ENCODE peak calls at places on chromosomes 4 and X, in nine cellular contexts. D is activated CD8-positive, alpha-beta T cell treated with anti-CD3 and anti-CD28 coated beads, Interleukin-2, amount 10 ng/mL, durations not matched to agents 7 days and 5 days; U is mucosa of gallbladder; V is hippocampal formation; J is EL; M is PC-3; C is anterior cingulate cortex; L is substantia nigra; Z is Right ventricle myocardium inferior. G is an unnamed sample.

GRCh38 chrX:69136546-69137331 is 28.5 kb downstream of the PJA1 start:
- DNase-seq in D (no peak), U (no peak), V (peak), J (no peak), M (no peak), C (no peak), L (no peak), Z (no peak), G (no peak)

GRCh38 chr4:11700751-11701226 is 272.1 kb upstream of the HS3ST1 start:
- DNase-seq in D (no peak), U (no peak), V (no peak), J (no peak), M (peak), C (no peak), L (no peak), Z (no peak), G (no peak)

GRCh38 chr4:52853351-52853750 is 8.8 kb upstream of the RASL11B start:
- DNase-seq in D (no peak), U (no peak), V (no peak), J (peak), M (no peak), C (no peak), L (no peak), Z (no peak), G (no peak)

GRCh38 chrX:125407314-125407713 is 87.6 kb downstream of the TEX13C start:
- DNase-seq in D (no peak), U (no peak), V (no peak), J (no peak), M (peak), C (no peak), L (no peak), Z (no peak), G (no peak)

GRCh38 chr4:42965326-42965725 is 72.8 kb downstream of the GRXCR1 start:
- DNase-seq in D (no peak), U (no peak), V (no peak), J (no peak), M (peak), C (no peak), L (no peak), Z (no peak), G (peak)

GRCh38 chr4:139315221-139315675 is 13.0 kb upstream of the NDUFC1 start:
- DNase-seq in D (no peak), U (no peak), V (no peak), J (no peak), M (no peak), C (no peak), L (no peak), Z (no peak), G (peak)

GRCh38 chr4:43763029-43763610 is 685.5 kb downstream of the KCTD8 start:
- DNase-seq in D (no peak), U (no peak), V (no peak), J (no peak), M (no peak), C (no peak), L (no peak), Z (no peak), G (peak)

GRCh38 chr4:155552180-155552579 is 114.5 kb upstream of the GUCY1A1 start:
- DNase-seq in D (no peak), U (no peak), V (no peak), J (peak), M (peak), C (no peak), L (no peak), Z (no peak), G (no peak)

GRCh38 chr4:122968227-122968812 is 45.9 kb upstream of the NUDT6 start:
- DNase-seq in D (no peak), U (no peak), V (no peak), J (peak), M (peak), C (no peak), L (no peak), Z (no peak), G (no peak)

GRCh38 chr4:133624744-133625143 is 475.6 kb downstream of the PCDH10 start:
- DNase-seq in D (no peak), U (no peak), V (no peak), J (no peak), M (no peak), C (no peak), L (no peak), Z (no peak), G (no peak)

GRCh38 chr4:176525576-176525975 is 205.8 kb downstream of the SPCS3 start:
- DNase-seq in D (no peak), U (no peak), V (no peak), J (no peak), M (no peak), C (no peak), L (no peak), Z (no peak), G (no peak)

GRCh38 chr4:2958446-2958845 is 4.8 kb downstream of the NOP14 start:
- DNase-seq in D (no peak), U (no peak), V (no peak), J (peak), M (no peak), C (no peak), L (no peak), Z (no peak), G (no peak)

GRCh38 chr4:40189997-40190396 is 6.8 kb upstream of the RHOH start:
- DNase-seq in D (no peak), U (no peak), V (no peak), J (no peak), M (peak), C (no peak), L (no peak), Z (no peak), G (no peak)

GRCh38 chrX:68895339-68896250 is 66.8 kb downstream of the EFNB1 start:
- DNase-seq in D (no peak), U (peak), V (peak), J (peak), M (peak), C (no peak), L (peak), Z (no peak), G (peak)

GRCh38 chr4:87122252-87122651 is 98.2 kb downstream of the KLHL8 start:
- DNase-seq in D (no peak), U (no peak), V (no peak), J (no peak), M (no peak), C (no peak), L (no peak), Z (no peak), G (peak)

GRCh38 chrX:50747471-50747900 is 66.5 kb downstream of the SHROOM4 start:
- DNase-seq in D (no peak), U (no peak), V (peak), J (peak), M (peak), C (no peak), L (no peak), Z (no peak), G (no peak)

GRCh38 chrX:103687696-103688191 is 1.2 kb upstream of the MORF4L2 start:
- DNase-seq in D (peak), U (peak), V (peak), J (peak), M (peak), C (peak), L (peak), Z (no peak), G (peak)

GRCh38 chr4:176789955-176790354 is 2.8 kb downstream of the VEGFC start:
- DNase-seq in D (no peak), U (no peak), V (no peak), J (peak), M (peak), C (no peak), L (no peak), Z (no peak), G (peak)

GRCh38 chr4:76547167-76547760 is 112.2 kb downstream of the SHROOM3 start:
- DNase-seq in D (no peak), U (no peak), V (no peak), J (peak), M (no peak), C (no peak), L (no peak), Z (peak), G (no peak)

GRCh38 chr4:111323496-111323895 is 700.6 kb upstream of the PITX2 start:
- DNase-seq in D (no peak), U (no peak), V (no peak), J (peak), M (peak), C (no peak), L (no peak), Z (no peak), G (peak)

GRCh38 chr4:93759506-93759905 is 69.0 kb upstream of the ATOH1 start:
- DNase-seq in D (no peak), U (peak), V (no peak), J (no peak), M (no peak), C (no peak), L (no peak), Z (no peak), G (no peak)

GRCh38 chr4:6008092-6008551 is 10.1 kb downstream of the C4orf50 start:
- DNase-seq in D (no peak), U (no peak), V (no peak), J (no peak), M (no peak), C (no peak), L (no peak), Z (no peak), G (no peak)

GRCh38 chrX:2666491-2666890 is 24.6 kb upstream of the CD99 start:
- DNase-seq in D (no peak), U (no peak), V (no peak), J (no peak), M (no peak), C (no peak), L (no peak), Z (no peak), G (no peak)

GRCh38 chrX:13000311-13000811 is 25.5 kb downstream of the TMSB4X start:
- DNase-seq in D (peak), U (no peak), V (peak), J (no peak), M (peak), C (no peak), L (peak), Z (no peak), G (no peak)

GRCh38 chr4:54423066-54423465 is 194.0 kb downstream of the PDGFRA start:
- DNase-seq in D (no peak), U (no peak), V (no peak), J (peak), M (peak), C (no peak), L (no peak), Z (no peak), G (no peak)

GRCh38 chr4:57462843-57463242 is 352.7 kb upstream of the IGFBP7 start:
- DNase-seq in D (no peak), U (peak), V (no peak), J (no peak), M (no peak), C (no peak), L (no peak), Z (no peak), G (no peak)

GRCh38 chr4:41611124-41611838 is 73.3 kb downstream of the LIMCH1 start:
- DNase-seq in D (no peak), U (no peak), V (no peak), J (no peak), M (peak), C (no peak), L (no peak), Z (no peak), G (no peak)

GRCh38 chrX:81779701-81780100 is 577.8 kb downstream of the SH3BGRL start:
- DNase-seq in D (no peak), U (no peak), V (no peak), J (no peak), M (peak), C (no peak), L (no peak), Z (no peak), G (no peak)

GRCh38 chrX:3713937-3714434 is 537 bp upstream of the PRKX start:
- DNase-seq in D (no peak), U (no peak), V (no peak), J (no peak), M (peak), C (no peak), L (no peak), Z (no peak), G (no peak)

GRCh38 chr4:147287588-147287890 is 193.4 kb upstream of the EDNRA start:
- DNase-seq in D (no peak), U (no peak), V (no peak), J (no peak), M (no peak), C (no peak), L (no peak), Z (no peak), G (no peak)

GRCh38 chrX:120302434-120302833 is 8.8 kb downstream of the TMEM255A start:
- DNase-seq in D (peak), U (peak), V (no peak), J (peak), M (no peak), C (no peak), L (peak), Z (no peak), G (no peak)

GRCh38 chrX:44667771-44668170 is 125.1 kb upstream of the FUNDC1 start:
- DNase-seq in D (no peak), U (no peak), V (no peak), J (no peak), M (no peak), C (no peak), L (no peak), Z (no peak), G (no peak)

GRCh38 chr4:186770446-186771175 is 47.0 kb upstream of the FAT1 start:
- DNase-seq in D (no peak), U (no peak), V (no peak), J (peak), M (peak), C (no peak), L (no peak), Z (no peak), G (peak)